ENCODE peak calls at places on chromosomes 7 and 10, in six cellular contexts. E, P, I, U, S and A are unnamed samples.
A peak's percentile ranks its signal among the peaks of the same experiment; 100 is the strongest.

GRCh38 chr7:135744938-135745701 is 3.5 kb downstream of the FAM180A start:
- DNase-seq in E (no peak), I (no peak), S (no peak), U (no peak), P (no peak), A (no peak)

GRCh38 chr7:4801839-4802231 is 26.4 kb downstream of the AP5Z1 start:
- DNase-seq in I (no peak), S (no peak), P (no peak), E (no peak), U (no peak), A (no peak)

GRCh38 chr7:81684513-81685262 is 85.2 kb downstream of the HGF start:
- DNase-seq in U (no peak), I (peak; percentile 53), S (peak; percentile 63), P (peak; percentile 74), E (no peak), A (peak; percentile 29)

GRCh38 chr7:90713628-90714027 is 117.5 kb downstream of the CDK14 start:
- DNase-seq in S (no peak), E (no peak), P (no peak), U (no peak), I (no peak), A (no peak)

GRCh38 chr10:17144757-17145156 is 15.1 kb upstream of the CUBN start:
- DNase-seq in E (no peak), P (peak; percentile 9), U (no peak), I (no peak), S (no peak), A (no peak)

GRCh38 chr7:38673795-38674194 is 42.6 kb upstream of the AMPH start:
- DNase-seq in E (no peak), U (no peak), S (no peak), I (no peak), P (no peak), A (peak; percentile 50)

GRCh38 chr10:120632936-120633335 is 175.9 kb downstream of the PLPP4 start:
- DNase-seq in P (no peak), E (no peak), U (no peak), I (no peak), S (no peak), A (no peak)

GRCh38 chr7:85022064-85022697 is 164.7 kb downstream of the SEMA3D start:
- DNase-seq in U (no peak), P (no peak), I (no peak), S (no peak), E (peak; percentile 14), A (no peak)

GRCh38 chr7:48876087-48876486 is 48.3 kb upstream of the CDC14C start:
- DNase-seq in P (no peak), S (no peak), U (no peak), E (no peak), I (no peak), A (no peak)

GRCh38 chr7:150903627-150904026 is 51.3 kb downstream of the AOC1 start:
- DNase-seq in U (no peak), P (no peak), S (peak; percentile 40), E (peak; percentile 6), I (no peak), A (no peak)

GRCh38 chr7:37027557-37028341 is 303.5 kb upstream of the AOAH start:
- DNase-seq in S (no peak), P (no peak), E (no peak), I (no peak), U (no peak), A (no peak)

GRCh38 chr7:3103614-3104399 is 60.1 kb upstream of the CARD11 start:
- DNase-seq in E (no peak), S (no peak), P (no peak), U (no peak), I (no peak), A (no peak)

GRCh38 chr10:77070317-77070716 is 567.3 kb downstream of the KCNMA1 start:
- DNase-seq in S (no peak), E (no peak), P (no peak), U (no peak), I (no peak), A (no peak)

GRCh38 chr7:43528581-43529354 is 54.1 kb upstream of the STK17A start:
- DNase-seq in P (no peak), U (no peak), S (no peak), I (no peak), E (no peak), A (no peak)

GRCh38 chr10:94293344-94293743 is 69.4 kb downstream of the NOC3L start:
- DNase-seq in U (no peak), E (no peak), P (no peak), I (no peak), S (no peak), A (no peak)

GRCh38 chr7:25851332-25852248 is 300.4 kb upstream of the NFE2L3 start:
- DNase-seq in U (no peak), S (peak; percentile 81), E (peak; percentile 62), I (peak; percentile 46), P (no peak), A (peak; percentile 87)

GRCh38 chr7:117124585-117125220 is 171.4 kb downstream of the ST7 start:
- DNase-seq in P (peak; percentile 60), I (peak; percentile 95), S (peak; percentile 30), U (no peak), E (peak; percentile 42), A (peak; percentile 34)

GRCh38 chr10:42753507-42754154 is 29.0 kb upstream of the BMS1 start:
- DNase-seq in E (peak; percentile 30), P (no peak), U (no peak), I (no peak), S (peak; percentile 58), A (peak; percentile 5)

GRCh38 chr7:5777932-5778331 is 3.5 kb downstream of the RNF216 start:
- DNase-seq in S (no peak), U (no peak), I (no peak), E (no peak), P (peak; percentile 15), A (no peak)

GRCh38 chr10:102101152-102101551 is 19.0 kb downstream of the LDB1 start:
- DNase-seq in P (no peak), U (no peak), E (no peak), I (no peak), S (no peak), A (no peak)

GRCh38 chr10:12726971-12727831 is 274.3 kb downstream of the CCDC3 start:
- DNase-seq in P (no peak), S (no peak), E (no peak), I (no peak), U (no peak), A (no peak)

GRCh38 chr10:113991091-113991860 is 52.4 kb upstream of the ADRB1 start:
- DNase-seq in E (no peak), I (no peak), S (no peak), P (no peak), U (no peak), A (no peak)

GRCh38 chr10:36489181-36489927 is 636.0 kb upstream of the ANKRD30A start:
- DNase-seq in S (no peak), I (no peak), U (no peak), E (no peak), P (no peak), A (no peak)

GRCh38 chr7:40700653-40701475 is 566.1 kb downstream of the SUGCT start:
- DNase-seq in S (no peak), U (no peak), P (no peak), I (no peak), E (no peak), A (no peak)

GRCh38 chr7:25861704-25862253 is 290.2 kb upstream of the NFE2L3 start:
- DNase-seq in U (no peak), E (no peak), I (no peak), P (no peak), S (no peak), A (no peak)

GRCh38 chr7:21318190-21318915 is 109.5 kb upstream of the SP4 start:
- DNase-seq in U (no peak), S (no peak), I (no peak), P (no peak), E (no peak), A (no peak)

GRCh38 chr7:51244890-51245289 is 71.7 kb downstream of the COBL start:
- DNase-seq in U (no peak), I (no peak), E (no peak), P (no peak), S (no peak), A (no peak)

GRCh38 chr7:139106959-139107358 is 2.6 kb downstream of the ZC3HAV1 start:
- DNase-seq in U (no peak), S (no peak), E (peak; percentile 19), P (no peak), I (no peak), A (no peak)
- TF ChIP-seq GABPA in U (no peak), S (no peak), E (no peak), P (no peak), I (no peak), A (no peak)

GRCh38 chr10:52194188-52194587 is 119.9 kb upstream of the DKK1 start:
- DNase-seq in S (no peak), E (no peak), U (no peak), P (no peak), I (no peak), A (no peak)
- H3K27me3 ChIP-seq in S (no peaks in the 10 kb centered on the region), E (no peaks in the 10 kb centered on the region), U (no peaks in the 10 kb centered on the region), P (no peaks in the 10 kb centered on the region), I (no peaks in the 10 kb centered on the region), A (no peaks in the 10 kb centered on the region)

DNA sequence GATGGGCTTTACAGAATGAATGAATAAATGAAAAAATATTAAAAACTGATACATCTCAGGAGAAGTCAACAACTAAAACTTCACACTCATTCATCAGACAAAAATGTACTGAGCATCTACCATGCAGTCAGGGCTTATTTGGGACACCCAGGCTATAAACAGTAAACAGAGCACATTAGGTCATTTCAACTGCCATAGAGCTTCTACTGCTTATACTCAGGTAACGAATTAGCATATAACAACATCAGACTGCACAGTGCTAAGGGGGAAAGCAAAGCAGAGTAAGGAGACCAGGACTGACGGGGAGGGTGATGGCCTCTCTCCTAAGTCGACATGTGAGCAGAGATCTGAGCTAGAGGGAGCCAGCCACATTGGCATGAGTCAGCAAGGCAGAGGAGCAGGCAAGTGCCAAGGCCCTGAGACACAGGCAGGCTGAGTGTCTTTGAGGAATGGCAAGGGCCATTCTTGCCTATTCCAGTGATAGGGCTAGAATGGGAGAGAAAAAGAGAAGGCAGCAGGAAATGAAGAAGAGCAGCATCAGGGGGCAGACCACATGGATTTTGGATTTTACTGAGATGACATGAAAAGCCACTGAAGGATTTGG is 528.9 kb downstream of the PARD3 start:
- DNase-seq in U (no peak), P (no peak), I (no peak), S (no peak), E (no peak), A (no peak)
- TF ChIP-seq GABPA in U (no peak), P (no peak), I (no peak), S (no peak), E (no peak), A (no peak)

GRCh38 chr10:7445474-7446135 is 34.8 kb upstream of the SFMBT2 start:
- DNase-seq in U (no peak), S (no peak), E (no peak), P (no peak), I (no peak), A (no peak)

GRCh38 chr10:7444576-7445226 is 33.9 kb upstream of the SFMBT2 start:
- DNase-seq in S (peak; percentile 33), E (no peak), U (no peak), I (no peak), P (no peak), A (peak; percentile 1)

DNA sequence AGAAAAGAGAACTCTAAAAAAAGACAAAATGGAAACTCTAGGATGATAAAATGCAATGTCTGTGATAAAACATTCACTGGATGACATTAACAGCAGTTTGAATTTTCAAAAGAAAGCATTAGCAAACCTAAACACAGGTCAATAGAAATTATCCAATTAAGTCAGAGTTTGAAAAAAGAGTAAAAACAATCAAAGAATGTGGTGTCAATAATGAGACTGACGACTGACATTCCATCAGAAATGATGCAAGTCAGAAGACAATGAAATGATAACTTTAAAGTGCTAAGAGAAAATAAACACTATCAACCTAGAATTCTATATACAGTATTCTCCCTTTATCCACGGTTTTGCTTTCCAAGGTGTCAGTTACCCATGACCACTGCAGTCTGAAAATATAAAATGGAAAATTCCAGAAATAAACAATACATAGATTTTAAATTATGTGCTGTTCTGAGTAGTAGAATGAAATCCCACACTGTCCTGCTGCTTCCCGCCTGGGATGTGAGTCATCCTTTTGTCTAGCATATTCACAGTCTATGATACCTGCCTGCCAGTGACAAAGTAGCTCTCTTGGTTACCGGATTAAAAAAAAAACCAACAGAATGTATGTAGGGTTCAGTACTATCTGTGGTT is 38.3 kb upstream of the SFMBT2 start:
- DNase-seq in E (no peak), S (no peak), I (no peak), P (no peak), U (no peak), A (no peak)
- H3K27me3 ChIP-seq in E (peaks cover 11% of the 10 kb centered on the region), S (no peaks in the 10 kb centered on the region), I (no peaks in the 10 kb centered on the region), P (no peaks in the 10 kb centered on the region), U (no peaks in the 10 kb centered on the region), A (no peaks in the 10 kb centered on the region)